ENCODE peak calls at places on chromosomes 12 and 14, in four cellular contexts. One of them, this sample, is unnamed.
A peak's percentile ranks its signal among the peaks of the same experiment; 100 is the strongest.

GRCh38 chr12:45215419-45216296 is at the start of gene ANO6:
- DNase-seq in PC-3: peak; percentile 90
- DNase-seq in SK-N-SH: peak; percentile 87
- DNase-seq in GM23338: peak; percentile 88
- DNase-seq in this sample: peak; percentile 96

GRCh38 chr14:34070917-34071407 is 120.1 kb upstream of the EGLN3 start:
- DNase-seq in PC-3: no peak
- DNase-seq in SK-N-SH: no peak
- DNase-seq in GM23338: no peak
- DNase-seq in this sample: no peak

GRCh38 chr12:103495783-103496456 is at the start of gene C12orf42:
- DNase-seq in PC-3: peak; percentile 76
- DNase-seq in SK-N-SH: peak; percentile 74
- DNase-seq in GM23338: peak; percentile 72
- DNase-seq in this sample: peak; percentile 47

GRCh38 chr14:24674204-24674970 is 40.4 kb upstream of the GZMB start:
- DNase-seq in PC-3: no peak
- DNase-seq in SK-N-SH: no peak
- DNase-seq in GM23338: no peak
- DNase-seq in this sample: no peak

GRCh38 chr14:69002069-69002468 is 23.0 kb upstream of the ACTN1 start:
- DNase-seq in PC-3: peak; percentile 63
- DNase-seq in SK-N-SH: no peak
- DNase-seq in GM23338: peak; percentile 59
- DNase-seq in this sample: peak; percentile 29

GRCh38 chr14:77256694-77257093 is 14.3 kb downstream of the NGB start:
- DNase-seq in PC-3: no peak
- DNase-seq in SK-N-SH: no peak
- DNase-seq in GM23338: no peak
- DNase-seq in this sample: no peak

GRCh38 chr12:13179159-13180074 is 17.1 kb upstream of the EMP1 start:
- DNase-seq in PC-3: peak; percentile 74
- DNase-seq in SK-N-SH: peak; percentile 54
- DNase-seq in GM23338: peak; percentile 69
- DNase-seq in this sample: peak; percentile 86

GRCh38 chr12:14995583-14996425 is 23.0 kb downstream of the PDE6H start:
- DNase-seq in PC-3: peak; percentile 54
- DNase-seq in SK-N-SH: peak; percentile 15
- DNase-seq in GM23338: peak; percentile 62
- DNase-seq in this sample: peak; percentile 74

GRCh38 chr14:70793637-70794036 is 15.7 kb downstream of the MAP3K9 start:
- DNase-seq in PC-3: no peak
- DNase-seq in SK-N-SH: no peak
- DNase-seq in GM23338: no peak
- DNase-seq in this sample: no peak

GRCh38 chr12:109763201-109763841 is 49.7 kb downstream of the FAM222A start:
- DNase-seq in PC-3: peak; percentile 88
- DNase-seq in SK-N-SH: no peak
- DNase-seq in GM23338: no peak
- DNase-seq in this sample: peak; percentile 72

GRCh38 chr12:31578632-31579031 is 12.3 kb downstream of the DENND5B start:
- DNase-seq in PC-3: no peak
- DNase-seq in SK-N-SH: no peak
- DNase-seq in GM23338: no peak
- DNase-seq in this sample: peak; percentile 75

GRCh38 chr12:115761784-115762183 is 515.7 kb downstream of the MED13L start:
- DNase-seq in PC-3: no peak
- DNase-seq in SK-N-SH: no peak
- DNase-seq in GM23338: no peak
- DNase-seq in this sample: no peak

GRCh38 chr14:22811752-22812151 is 3.5 kb downstream of the SLC7A7 start:
- DNase-seq in PC-3: no peak
- DNase-seq in SK-N-SH: no peak
- DNase-seq in GM23338: no peak
- DNase-seq in this sample: no peak

GRCh38 chr14:39181026-39181692 is 6.1 kb downstream of the PNN start:
- DNase-seq in PC-3: no peak
- DNase-seq in SK-N-SH: no peak
- DNase-seq in GM23338: no peak
- DNase-seq in this sample: peak; percentile 19

GRCh38 chr14:92728781-92729364 is 19.6 kb downstream of the LGMN start:
- DNase-seq in PC-3: peak; percentile 92
- DNase-seq in SK-N-SH: no peak
- DNase-seq in GM23338: no peak
- DNase-seq in this sample: no peak

GRCh38 chr12:63103489-63104131 is 47.4 kb downstream of the AVPR1A start:
- DNase-seq in PC-3: peak; percentile 65
- DNase-seq in SK-N-SH: peak; percentile 8
- DNase-seq in GM23338: peak; percentile 51
- DNase-seq in this sample: peak; percentile 50

GRCh38 chr12:80412343-80412953 is 31.6 kb upstream of the PTPRQ start:
- DNase-seq in PC-3: peak; percentile 72
- DNase-seq in SK-N-SH: peak; percentile 30
- DNase-seq in GM23338: peak; percentile 87
- DNase-seq in this sample: peak; percentile 80

GRCh38 chr14:35879654-35880249 is 53.6 kb downstream of the BRMS1L start:
- DNase-seq in PC-3: peak; percentile 60
- DNase-seq in SK-N-SH: peak; percentile 39
- DNase-seq in GM23338: peak; percentile 49
- DNase-seq in this sample: peak; percentile 50

GRCh38 chr14:104600805-104601204 is 3.8 kb downstream of the TMEM179 start:
- DNase-seq in PC-3: no peak
- DNase-seq in SK-N-SH: peak; percentile 21
- DNase-seq in GM23338: no peak
- DNase-seq in this sample: no peak

GRCh38 chr12:104669851-104670337 is 213.1 kb downstream of the CHST11 start:
- DNase-seq in PC-3: no peak
- DNase-seq in SK-N-SH: no peak
- DNase-seq in GM23338: no peak
- DNase-seq in this sample: no peak

GRCh38 chr12:98238513-98238912 is 276.9 kb upstream of the TMPO start:
- DNase-seq in PC-3: peak; percentile 17
- DNase-seq in SK-N-SH: no peak
- DNase-seq in GM23338: no peak
- DNase-seq in this sample: peak; percentile 92

GRCh38 chr12:15131462-15131861 is 89.8 kb downstream of the RERG start:
- DNase-seq in PC-3: peak; percentile 72
- DNase-seq in SK-N-SH: no peak
- DNase-seq in GM23338: no peak
- DNase-seq in this sample: peak; percentile 80

GRCh38 chr14:106530423-106531107 is 1004.2 kb downstream of the TMEM121 start:
- DNase-seq in PC-3: no peak
- DNase-seq in SK-N-SH: no peak
- DNase-seq in GM23338: peak; percentile 15
- DNase-seq in this sample: no peak

GRCh38 chr12:107379852-107380567 is 286.7 kb upstream of the CRY1 start:
- DNase-seq in PC-3: peak; percentile 89
- DNase-seq in SK-N-SH: no peak
- DNase-seq in GM23338: no peak
- DNase-seq in this sample: peak; percentile 69

GRCh38 chr14:65019944-65020566 is 33.4 kb downstream of the FNTB start:
- DNase-seq in PC-3: peak; percentile 89
- DNase-seq in SK-N-SH: peak; percentile 59
- DNase-seq in GM23338: peak; percentile 83
- DNase-seq in this sample: peak; percentile 84

GRCh38 chr12:107622005-107622404 is 63.6 kb upstream of the PWP1 start:
- DNase-seq in PC-3: peak; percentile 49
- DNase-seq in SK-N-SH: peak; percentile 60
- DNase-seq in GM23338: peak; percentile 78
- DNase-seq in this sample: peak; percentile 22

GRCh38 chr12:15933751-15934150 is 22.6 kb downstream of the DERA start:
- DNase-seq in PC-3: no peak
- DNase-seq in SK-N-SH: no peak
- DNase-seq in GM23338: no peak
- DNase-seq in this sample: peak; percentile 43

GRCh38 chr14:101235042-101235871 is 326.0 kb upstream of the DIO3 start:
- DNase-seq in PC-3: peak; percentile 78
- DNase-seq in SK-N-SH: peak; percentile 95
- DNase-seq in GM23338: peak; percentile 77
- DNase-seq in this sample: peak; percentile 70

GRCh38 chr12:33703221-33703620 is 263.6 kb upstream of the SYT10 start:
- DNase-seq in PC-3: peak; percentile 57
- DNase-seq in SK-N-SH: no peak
- DNase-seq in GM23338: no peak
- DNase-seq in this sample: no peak

GRCh38 chr14:101363880-101364391 is 197.4 kb upstream of the DIO3 start:
- DNase-seq in PC-3: no peak
- DNase-seq in SK-N-SH: peak; percentile 32
- DNase-seq in GM23338: no peak
- DNase-seq in this sample: no peak

GRCh38 chr12:110503432-110503831 is 1.3 kb downstream of the RAD9B start:
- DNase-seq in PC-3: peak; percentile 14
- DNase-seq in SK-N-SH: no peak
- DNase-seq in GM23338: no peak
- DNase-seq in this sample: no peak

GRCh38 chr12:11884661-11885060 is 186.1 kb upstream of the BCL2L14 start:
- DNase-seq in PC-3: peak; percentile 62
- DNase-seq in SK-N-SH: no peak
- DNase-seq in GM23338: no peak
- DNase-seq in this sample: no peak

GRCh38 chr14:46344327-46344937 is 307.1 kb downstream of the RPL10L start:
- DNase-seq in PC-3: peak; percentile 64
- DNase-seq in SK-N-SH: peak; percentile 0
- DNase-seq in GM23338: peak; percentile 75
- DNase-seq in this sample: peak; percentile 53

DNA sequence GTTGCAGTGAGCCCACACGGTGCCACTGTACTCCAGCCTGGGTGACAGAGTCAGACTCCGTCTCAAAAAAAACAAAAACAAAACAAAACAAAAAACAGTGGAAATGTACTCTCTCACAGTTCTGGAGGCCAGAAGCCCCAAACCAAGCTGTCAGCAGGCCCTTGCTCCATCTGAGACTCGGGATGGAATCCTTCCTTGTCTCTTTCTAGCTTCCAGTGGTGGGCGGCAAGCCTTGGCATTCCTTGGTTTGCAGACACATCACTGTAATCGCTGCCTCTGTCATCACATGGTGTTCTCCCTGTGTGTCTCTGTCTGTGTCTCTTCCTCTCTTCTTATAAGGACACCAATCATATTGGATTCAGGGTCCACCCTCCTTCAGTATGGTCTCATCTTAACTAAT is 6.4 kb downstream of the TNS2 start:
- DNase-seq in PC-3: no peak
- DNase-seq in SK-N-SH: no peak
- DNase-seq in GM23338: no peak
- DNase-seq in this sample: peak; percentile 64
- H3K4me1 ChIP-seq in PC-3: peaks cover 31% of the 10 kb centered on the region
- H3K4me1 ChIP-seq in SK-N-SH: peaks cover 15% of the 10 kb centered on the region
- H3K4me1 ChIP-seq in GM23338: peaks cover 18% of the 10 kb centered on the region
- H3K4me1 ChIP-seq in this sample: peaks cover 48% of the 10 kb centered on the region

DNA sequence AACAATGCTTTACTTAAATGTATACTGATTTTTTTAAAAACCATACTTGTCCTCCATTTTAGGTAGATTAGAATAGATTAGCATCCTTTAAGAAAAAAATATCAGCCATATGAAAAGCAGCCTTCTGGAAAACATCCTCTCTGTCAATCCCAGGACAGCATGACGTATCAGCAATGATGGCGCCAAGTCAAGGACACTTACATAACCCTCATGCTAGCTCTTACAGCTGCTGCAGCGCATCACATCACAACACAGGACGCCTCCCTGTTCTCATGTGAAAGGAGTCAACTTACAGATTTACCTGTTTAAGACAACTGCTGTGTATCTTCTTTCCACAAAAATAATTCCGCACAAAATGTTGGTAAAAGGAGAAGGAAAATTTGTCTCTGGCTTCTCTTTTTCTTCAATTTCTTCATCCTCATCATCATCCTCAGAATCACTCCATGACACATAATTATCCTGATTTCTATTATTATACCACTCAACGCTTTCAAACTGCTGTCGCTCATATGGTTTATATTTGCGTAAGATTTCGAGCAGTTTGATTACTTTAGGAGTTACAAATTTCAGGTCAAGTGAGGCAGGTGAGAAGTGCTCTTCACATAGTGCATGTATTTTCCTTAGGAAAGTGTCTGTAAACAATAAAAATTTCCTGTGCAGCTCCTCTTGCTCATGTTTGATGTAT is 33.3 kb downstream of the DICER1 start:
- DNase-seq in PC-3: no peak
- DNase-seq in SK-N-SH: no peak
- DNase-seq in GM23338: no peak
- DNase-seq in this sample: no peak
- H3K9me2 ChIP-seq in PC-3: no peaks in the 10 kb centered on the region
- H3K9me2 ChIP-seq in SK-N-SH: no peaks in the 10 kb centered on the region
- H3K9me2 ChIP-seq in GM23338: no peaks in the 10 kb centered on the region
- H3K9me2 ChIP-seq in this sample: no peaks in the 10 kb centered on the region

GRCh38 chr12:2288471-2288870 is 235.7 kb downstream of the CACNA1C start:
- DNase-seq in PC-3: no peak
- DNase-seq in SK-N-SH: no peak
- DNase-seq in GM23338: no peak
- DNase-seq in this sample: no peak

GRCh38 chr12:2290091-2290490 is 237.3 kb downstream of the CACNA1C start:
- DNase-seq in PC-3: no peak
- DNase-seq in SK-N-SH: no peak
- DNase-seq in GM23338: no peak
- DNase-seq in this sample: no peak

GRCh38 chr12:2288875-2289274 is 236.1 kb downstream of the CACNA1C start:
- DNase-seq in PC-3: no peak
- DNase-seq in SK-N-SH: peak; percentile 63
- DNase-seq in GM23338: no peak
- DNase-seq in this sample: no peak

GRCh38 chr12:2290516-2291065 is 237.8 kb downstream of the CACNA1C start:
- DNase-seq in PC-3: no peak
- DNase-seq in SK-N-SH: no peak
- DNase-seq in GM23338: no peak
- DNase-seq in this sample: no peak

GRCh38 chr12:2289525-2289924 is 236.7 kb downstream of the CACNA1C start:
- DNase-seq in PC-3: no peak
- DNase-seq in SK-N-SH: no peak
- DNase-seq in GM23338: no peak
- DNase-seq in this sample: no peak
- H3K4me1 ChIP-seq in PC-3: no peaks in the 10 kb centered on the region
- H3K4me1 ChIP-seq in SK-N-SH: peaks cover 28% of the 10 kb centered on the region
- H3K4me1 ChIP-seq in GM23338: peaks cover 14% of the 10 kb centered on the region
- H3K4me1 ChIP-seq in this sample: peaks cover 61% of the 10 kb centered on the region

DNA sequence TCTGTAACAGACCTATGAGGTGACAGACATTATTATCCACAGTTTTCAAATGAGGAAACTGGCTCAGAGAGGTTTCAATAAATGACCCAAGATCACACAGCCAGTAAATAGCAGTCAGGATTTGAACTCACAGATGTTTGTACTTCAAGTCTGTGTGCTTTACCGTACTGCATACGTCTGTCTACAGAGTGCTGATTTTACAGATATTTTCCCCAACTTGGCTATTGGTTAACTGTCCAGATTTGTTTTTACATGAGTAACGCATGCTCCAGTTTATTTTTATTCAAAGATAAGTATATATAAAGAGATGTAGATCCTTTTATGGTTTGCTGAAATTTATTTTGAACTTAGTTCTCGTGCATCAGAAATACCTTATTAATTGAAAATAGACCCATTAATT is 65.7 kb upstream of the SLC38A2 start:
- DNase-seq in PC-3: no peak
- DNase-seq in SK-N-SH: no peak
- DNase-seq in GM23338: no peak
- DNase-seq in this sample: no peak
- H3K9me2 ChIP-seq in PC-3: no peaks in the 10 kb centered on the region
- H3K9me2 ChIP-seq in SK-N-SH: no peaks in the 10 kb centered on the region
- H3K9me2 ChIP-seq in GM23338: no peaks in the 10 kb centered on the region
- H3K9me2 ChIP-seq in this sample: no peaks in the 10 kb centered on the region